ENCODE peak calls at places on chromosomes 12 and 14, in nine cellular contexts. X is HCEC 1CT; O is GM13977; A is sciatic nerve; L is central memory CD8-positive, alpha-beta T cell; R is cardiac fibroblast; J is tibial artery; S is T-helper 17 cell; F is HS-5. H is an unnamed sample.

GRCh38 chr14:81655423-81656314 is 122.0 kb upstream of the SEL1L start:
- DNase-seq in X (no peak), R (no peak), S (no peak), O (no peak), A (no peak), J (no peak), L (no peak), F (no peak), H (no peak)

GRCh38 chr12:106369624-106370346 is 12.2 kb downstream of the POLR3B start:
- DNase-seq in L (no peak), O (no peak), R (peak; percentile 90), X (peak; percentile 85), A (no peak), J (no peak), S (no peak), F (peak; percentile 68), H (peak; percentile 88)

GRCh38 chr12:108756421-108756820 is 25.1 kb upstream of the CORO1C start:
- DNase-seq in A (no peak), R (no peak), F (no peak), L (no peak), O (no peak), X (no peak), S (no peak), J (no peak), H (no peak)

GRCh38 chr14:99568567-99569560 is 35.1 kb downstream of the CCDC85C start:
- DNase-seq in S (no peak), A (no peak), X (no peak), R (peak; percentile 33), O (no peak), F (no peak), L (no peak), J (no peak), H (peak; percentile 43)

GRCh38 chr12:28710882-28711281 is 438.2 kb upstream of the FAR2 start:
- DNase-seq in F (peak; percentile 74), O (no peak), S (no peak), X (peak; percentile 90), R (peak; percentile 90), A (no peak), J (no peak), L (no peak), H (peak; percentile 45)

GRCh38 chr14:78985668-78986073 is 815.5 kb downstream of the NRXN3 start:
- DNase-seq in L (no peak), A (no peak), O (no peak), S (no peak), R (peak; percentile 37), F (no peak), X (no peak), J (no peak), H (no peak)

GRCh38 chr12:64691793-64692583 is 67.2 kb downstream of the GNS start:
- DNase-seq in F (no peak), R (no peak), J (no peak), X (no peak), L (no peak), A (no peak), S (no peak), O (no peak), H (no peak)

GRCh38 chr12:57175428-57176138 is 28.2 kb upstream of the LRP1-AS start:
- DNase-seq in R (peak; percentile 86), S (no peak), A (peak; percentile 94), X (peak; percentile 55), F (no peak), J (peak; percentile 93), O (no peak), L (no peak), H (peak; percentile 72)

GRCh38 chr12:114355389-114356088 is 50.4 kb downstream of the TBX5 start:
- DNase-seq in J (no peak), X (no peak), L (no peak), F (no peak), R (no peak), A (no peak), O (no peak), S (no peak), H (peak; percentile 23)

GRCh38 chr12:14768823-14769405 is 34.4 kb downstream of the WBP11 start:
- DNase-seq in R (peak; percentile 54), L (no peak), S (peak; percentile 30), O (no peak), A (no peak), J (no peak), F (no peak), X (no peak), H (peak; percentile 24)

GRCh38 chr14:24845851-24846250 is 204.1 kb downstream of the STXBP6 start:
- DNase-seq in J (no peak), F (no peak), S (no peak), X (no peak), A (no peak), L (no peak), O (no peak), R (no peak), H (no peak)

GRCh38 chr12:64665506-64665905 is 55.2 kb downstream of the RASSF3 start:
- DNase-seq in R (peak; percentile 32), F (no peak), J (no peak), A (no peak), O (no peak), X (no peak), L (no peak), S (peak; percentile 65), H (no peak)

GRCh38 chr12:90027041-90027440 is 318.4 kb upstream of the ATP2B1 start:
- DNase-seq in A (no peak), R (no peak), S (no peak), F (no peak), L (no peak), O (no peak), X (no peak), J (no peak), H (no peak)

GRCh38 chr12:110766311-110767154 is 23.8 kb upstream of the PPP1CC start:
- DNase-seq in A (no peak), S (no peak), L (no peak), F (no peak), X (peak; percentile 34), J (no peak), R (no peak), O (no peak), H (no peak)

GRCh38 chr14:104431929-104432541 is 147.5 kb upstream of the C14orf180 start:
- DNase-seq in R (no peak), A (peak; percentile 40), F (no peak), S (no peak), X (no peak), J (no peak), L (peak; percentile 12), O (peak; percentile 15), H (no peak)

GRCh38 chr12:111451649-111452129 is 46.0 kb downstream of the SH2B3 start:
- DNase-seq in L (peak; percentile 14), A (no peak), F (no peak), J (peak; percentile 41), X (peak; percentile 68), R (peak; percentile 72), S (no peak), O (peak; percentile 53), H (peak; percentile 74)

GRCh38 chr12:103833891-103834290 is 7.1 kb downstream of the NT5DC3 start:
- DNase-seq in J (no peak), F (no peak), S (no peak), X (no peak), R (no peak), A (no peak), O (no peak), L (no peak), H (no peak)

GRCh38 chr14:68476212-68476964 is 316.5 kb downstream of the ZFP36L1 start:
- DNase-seq in O (peak; percentile 40), L (no peak), S (no peak), R (peak; percentile 97), X (peak; percentile 98), F (peak; percentile 83), J (peak; percentile 86), A (peak; percentile 70), H (peak; percentile 95)

GRCh38 chr12:126898562-126898961 is 1368.4 kb upstream of the TMEM132C start:
- DNase-seq in L (no peak), R (no peak), S (no peak), X (no peak), J (no peak), O (no peak), F (no peak), A (no peak), H (no peak)

GRCh38 chr12:46788247-46788887 is 37.4 kb downstream of the SLC38A4 start:
- DNase-seq in F (no peak), L (no peak), X (peak; percentile 47), O (no peak), J (no peak), R (peak; percentile 75), S (no peak), A (no peak), H (peak; percentile 37)

GRCh38 chr12:40907115-40907521 is 214.9 kb downstream of the CNTN1 start:
- DNase-seq in L (no peak), O (peak; percentile 37), X (no peak), S (no peak), J (no peak), R (no peak), A (no peak), F (peak; percentile 36), H (peak; percentile 0)

GRCh38 chr12:78885466-78885865 is 20.9 kb downstream of the SYT1 start:
- DNase-seq in S (no peak), X (peak; percentile 24), A (no peak), F (no peak), L (no peak), O (no peak), J (no peak), R (no peak), H (no peak)

GRCh38 chr12:123937707-123938600 is 34.7 kb downstream of the CCDC92 start:
- DNase-seq in A (no peak), O (peak; percentile 59), S (no peak), X (no peak), F (no peak), L (peak; percentile 28), R (no peak), J (no peak), H (no peak)

GRCh38 chr12:29754235-29755189 is 29.2 kb downstream of the TMTC1 start:
- DNase-seq in R (no peak), F (no peak), S (no peak), O (no peak), A (no peak), J (no peak), L (no peak), X (no peak), H (no peak)

GRCh38 chr14:35385042-35385839 is 19.3 kb downstream of the NFKBIA start:
- DNase-seq in F (no peak), S (no peak), X (peak; percentile 66), L (no peak), O (no peak), J (peak; percentile 97), A (peak; percentile 87), R (peak; percentile 90), H (peak; percentile 82)

GRCh38 chr12:123479442-123480180 is 21.7 kb downstream of the SNRNP35 start:
- DNase-seq in L (no peak), O (no peak), J (peak; percentile 74), A (no peak), F (no peak), S (no peak), X (no peak), R (no peak), H (no peak)

GRCh38 chr12:70317781-70318180 is 48.3 kb upstream of the KCNMB4 start:
- DNase-seq in X (no peak), L (no peak), R (no peak), J (no peak), O (no peak), F (no peak), S (no peak), A (no peak), H (no peak)

GRCh38 chr12:75889214-75889613 is 142.4 kb downstream of the PHLDA1 start:
- DNase-seq in R (no peak), O (no peak), L (no peak), J (no peak), F (no peak), X (no peak), A (no peak), S (no peak), H (peak; percentile 37)

GRCh38 chr12:6367065-6367968 is 8.0 kb downstream of the SCNN1A start:
- DNase-seq in S (no peak), L (no peak), F (no peak), A (no peak), R (peak; percentile 49), J (no peak), X (peak; percentile 43), O (peak; percentile 86), H (peak; percentile 66)

GRCh38 chr14:72726444-72726843 is 167.5 kb downstream of the DPF3 start:
- DNase-seq in L (no peak), A (no peak), X (no peak), R (no peak), S (no peak), O (no peak), F (no peak), J (no peak), H (no peak)

GRCh38 chr12:79055926-79056674 is 191.5 kb downstream of the SYT1 start:
- DNase-seq in L (no peak), F (peak; percentile 58), A (no peak), X (peak; percentile 77), J (no peak), S (no peak), O (no peak), R (peak; percentile 87), H (peak; percentile 94)

H was measured in ELR.